ENCODE peak calls at places on chromosomes 5 and 9, in ten cellular contexts. Q is K562, K is endothelial cell of umbilical vein, W is mammary epithelial cell, I is kidney, J is A549, M is breast epithelium, S is foreskin keratinocyte, O is endodermal cell, B is cardiac muscle cell. F is an unnamed sample. For H3K4me1, the result is how much of the 10 kb centered on the place peaks cover.

GRCh38 chr9:117134826-117135411 is 279.9 kb downstream of the ASTN2 start:
- DNase-seq in B (no peak), J (no peak), M (no peak), S (no peak), I (no peak), O (no peak), K (no peak), Q (no peak), W (peak), F (no peak)

GRCh38 chr9:35673132-35673997 is at the start of gene CA9:
- DNase-seq in J (peak), Q (no peak), M (no peak), B (no peak), K (no peak), I (peak), S (no peak), W (no peak), O (no peak), F (peak)

GRCh38 chr5:1908931-1909330 is 26.2 kb upstream of the IRX4 start:
- DNase-seq in W (no peak), S (no peak), I (no peak), M (no peak), Q (no peak), B (no peak), J (no peak), O (peak), K (no peak), F (no peak)

GRCh38 chr9:32525506-32525905 is 490 bp downstream of the RIGI start:
- DNase-seq in B (no peak), S (no peak), Q (no peak), I (no peak), W (no peak), O (no peak), K (no peak), J (no peak), M (no peak), F (no peak)

GRCh38 chr9:96022445-96023031 is 147.0 kb downstream of the ERCC6L2 start:
- DNase-seq in J (no peak), Q (peak), S (no peak), I (peak), O (peak), K (no peak), W (no peak), B (peak), M (no peak), F (no peak)

GRCh38 chr5:54722846-54723433 is 205.4 kb downstream of the SNX18 start:
- DNase-seq in K (no peak), S (no peak), M (no peak), O (no peak), B (no peak), I (no peak), J (no peak), W (no peak), Q (no peak), F (no peak)

GRCh38 chr9:26324787-26325186 is 567.8 kb downstream of the CAAP1 start:
- DNase-seq in J (no peak), B (no peak), S (no peak), K (no peak), M (no peak), W (no peak), Q (no peak), O (no peak), I (no peak), F (no peak)

GRCh38 chr5:131384616-131385214 is 120.9 kb downstream of the CDC42SE2 start:
- DNase-seq in W (peak), Q (no peak), M (no peak), S (no peak), B (no peak), O (no peak), I (no peak), J (no peak), K (no peak), F (no peak)

GRCh38 chr5:150154618-150155134 is 969 bp downstream of the PDGFRB start:
- DNase-seq in I (no peak), J (no peak), W (no peak), Q (no peak), B (no peak), S (no peak), O (peak), K (no peak), M (no peak), F (no peak)

GRCh38 chr5:176700239-176700847 is 53.1 kb downstream of the TSPAN17 start:
- DNase-seq in J (peak), W (no peak), K (peak), Q (peak), B (peak), S (no peak), I (no peak), M (no peak), O (peak), F (no peak)

GRCh38 chr9:112846528-112847488 is 43.9 kb downstream of the SLC46A2 start:
- DNase-seq in W (no peak), I (no peak), Q (no peak), J (no peak), B (no peak), M (no peak), O (peak), S (no peak), K (no peak), F (no peak)

GRCh38 chr5:59542841-59543825 is 350.4 kb downstream of the PDE4D start:
- DNase-seq in S (no peak), K (peak), Q (no peak), M (no peak), O (no peak), I (peak), B (no peak), W (no peak), J (no peak), F (no peak)

GRCh38 chr9:36881316-36882116 is 152.6 kb downstream of the PAX5 start:
- DNase-seq in S (no peak), J (no peak), K (no peak), W (no peak), Q (no peak), O (no peak), I (no peak), B (no peak), M (no peak), F (no peak)

GRCh38 chr5:150116667-150117395 is 30.5 kb upstream of the CSF1R start:
- DNase-seq in S (peak), W (peak), Q (peak), M (no peak), J (no peak), O (peak), B (no peak), I (peak), K (no peak), F (no peak)

GRCh38 chr5:151257731-151258715 is 5.0 kb downstream of the GM2A start:
- DNase-seq in I (no peak), W (peak), B (no peak), S (peak), J (no peak), O (no peak), M (no peak), Q (no peak), K (no peak), F (no peak)

GRCh38 chr9:87630846-87631245 is 95.1 kb upstream of the CTSL start:
- DNase-seq in J (no peak), B (no peak), S (no peak), W (no peak), O (no peak), K (no peak), M (no peak), I (no peak), Q (no peak), F (no peak)

GRCh38 chr5:176463113-176463764 is 15.1 kb downstream of the FAF2 start:
- DNase-seq in I (no peak), K (no peak), W (no peak), J (no peak), O (no peak), S (no peak), M (no peak), B (no peak), Q (no peak), F (no peak)

GRCh38 chr5:43315262-43315661 is 2.0 kb upstream of the HMGCS1 start:
- DNase-seq in W (peak), I (no peak), S (peak), J (peak), Q (no peak), K (no peak), B (no peak), M (no peak), O (no peak), F (no peak)

GRCh38 chr9:82354260-82354659 is 365.7 kb downstream of the SPATA31D1 start:
- DNase-seq in I (no peak), W (peak), K (no peak), B (no peak), Q (no peak), O (no peak), J (no peak), M (no peak), S (peak), F (no peak)

GRCh38 chr5:178240772-178241171 is 8.2 kb upstream of the PHYKPL start:
- DNase-seq in S (no peak), M (no peak), I (no peak), B (no peak), O (no peak), Q (no peak), W (no peak), K (no peak), J (no peak), F (no peak)

GRCh38 chr5:167460449-167461020 is 830.9 kb upstream of the WWC1 start:
- DNase-seq in Q (no peak), M (no peak), O (no peak), B (no peak), I (no peak), K (no peak), S (no peak), W (no peak), J (no peak), F (no peak)

GRCh38 chr5:138263581-138263980 is 10.8 kb downstream of the GFRA3 start:
- DNase-seq in M (no peak), I (no peak), O (no peak), Q (no peak), J (no peak), B (no peak), S (no peak), K (no peak), W (no peak), F (no peak)

GRCh38 chr5:38556599-38557308 is at the start of gene LIFR:
- DNase-seq in S (peak), M (peak), B (peak), K (peak), Q (peak), J (peak), W (peak), O (peak), I (peak), F (peak)

GRCh38 chr5:73482383-73483193 is 15.7 kb upstream of the BTF3 start:
- DNase-seq in I (no peak), Q (peak), J (no peak), K (no peak), M (no peak), S (no peak), B (no peak), W (no peak), O (no peak), F (no peak)

GRCh38 chr5:38780950-38781349 is 64.9 kb upstream of the OSMR start:
- DNase-seq in J (no peak), M (peak), K (peak), Q (no peak), O (no peak), B (peak), S (no peak), W (peak), I (no peak), F (no peak)

GRCh38 chr9:84271004-84271886 is 69.3 kb downstream of the SLC28A3 start:
- DNase-seq in B (peak), J (no peak), S (no peak), I (peak), M (no peak), W (no peak), K (peak), O (peak), Q (no peak), F (peak)

GRCh38 chr5:1277331-1277730 is 17.5 kb downstream of the TERT start:
- DNase-seq in K (no peak), Q (no peak), J (no peak), S (no peak), M (no peak), O (no peak), I (no peak), B (no peak), W (no peak), F (no peak)

GRCh38 chr5:93925321-93925720 is 183.9 kb upstream of the POU5F2 start:
- DNase-seq in O (no peak), I (no peak), B (no peak), M (no peak), W (peak), S (peak), J (no peak), K (peak), Q (no peak), F (no peak)

GRCh38 chr5:158953929-158954534 is 145.7 kb downstream of the EBF1 start:
- DNase-seq in B (no peak), J (no peak), W (no peak), I (no peak), M (no peak), Q (no peak), O (no peak), K (no peak), S (no peak), F (no peak)

GRCh38 chr5:150402901-150403342 is 9.8 kb downstream of the CD74 start:
- DNase-seq in M (no peak), W (no peak), B (no peak), Q (no peak), I (no peak), K (no peak), S (no peak), O (no peak), J (no peak), F (no peak)

GRCh38 chr9:12722131-12722530 is 28.9 kb downstream of the TYRP1 start:
- DNase-seq in S (peak), O (no peak), J (no peak), I (no peak), Q (no peak), M (no peak), W (peak), K (no peak), B (no peak), F (no peak)

GRCh38 chr9:131627846-131628820 is 82.8 kb downstream of the PRRT1B start:
- DNase-seq in M (peak), W (no peak), S (no peak), Q (no peak), J (no peak), O (no peak), K (no peak), I (peak), B (no peak), F (peak)

GRCh38 chr5:16558984-16559629 is 57.7 kb downstream of the RETREG1 start:
- DNase-seq in O (peak), S (no peak), Q (no peak), B (no peak), J (no peak), M (no peak), W (no peak), I (no peak), K (no peak), F (no peak)

GRCh38 chr9:123371805-123372590 is 16.0 kb downstream of the CRB2 start:
- DNase-seq in O (no peak), W (no peak), S (no peak), J (no peak), B (no peak), Q (no peak), M (no peak), I (peak), K (no peak), F (no peak)

GRCh38 chr9:120109242-120109641 is 470.7 kb downstream of the CDK5RAP2 start:
- DNase-seq in S (no peak), O (peak), B (peak), W (peak), K (no peak), J (peak), I (no peak), Q (peak), M (no peak), F (no peak)
- TF ChIP-seq CTCF in S (peak), O (peak), B (no peak), W (no peak), K (no peak), J (no peak), I (no peak), Q (peak), M (no peak), F (no peak)

GRCh38 chr9:114177423-114178064 is 22.2 kb downstream of the COL27A1 start:
- DNase-seq in M (no peak), B (no peak), J (peak), W (peak), K (peak), Q (peak), O (no peak), S (no peak), I (peak), F (no peak)
- H3K4me1 ChIP-seq in M (under half), B (under half), J (under half), W (under half), K (under half), Q (under half), O (under half), S (under half), I (half or more), F (under half)

GRCh38 chr9:136361757-136362449 is 1.6 kb downstream of the DNLZ start:
- DNase-seq in O (no peak), W (no peak), Q (no peak), J (no peak), S (no peak), K (no peak), B (no peak), I (no peak), M (no peak), F (no peak)
- TF ChIP-seq CTCF in O (no peak), W (no peak), Q (no peak), J (no peak), S (no peak), K (no peak), B (no peak), I (no peak), M (no peak), F (no peak)

DNA sequence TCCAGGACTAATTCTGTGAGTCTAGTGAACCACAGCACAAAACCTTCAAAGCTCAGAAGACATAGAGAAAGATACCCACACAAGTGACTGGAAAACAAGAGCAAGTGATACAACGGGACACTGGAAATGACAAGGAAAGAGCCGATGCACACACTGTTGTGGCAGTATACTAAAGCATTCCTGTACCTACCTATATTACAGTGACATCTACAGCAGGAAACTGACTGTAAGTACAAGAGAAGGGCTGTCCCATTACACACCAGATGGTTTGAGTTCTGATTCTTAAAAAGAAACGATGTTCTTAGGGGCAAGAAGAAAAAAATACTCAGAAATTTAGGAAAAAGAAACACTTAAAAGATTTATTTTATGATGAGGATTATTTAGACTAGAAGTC is 18.5 kb downstream of the TMEM245 start:
- DNase-seq in J (no peak), B (no peak), S (no peak), Q (no peak), K (no peak), I (no peak), M (no peak), W (no peak), O (no peak), F (no peak)
- H3K4me1 ChIP-seq in J (half or more), B (under half), S (under half), Q (under half), K (half or more), I (under half), M (under half), W (under half), O (under half), F (half or more)